ENCODE peak calls at places on chromosomes 6 and 20, in seven cellular contexts. O is D721Med; Z is NCI-H2107; T is iPS DF 19.7; X is fibroblast of mammary gland; M is activated CD4-positive, alpha-beta memory T cell treated with anti-CD3 and anti-CD28 coated beads, Interleukin-2, amount 10 ng/mL, durations not matched to agents 7 days and 5 days; I is activated CD8-positive, alpha-beta memory T cell treated with anti-CD3 and anti-CD28 coated beads, Interleukin-2, amount 50 U/mL, for 48 hours. Q is an unnamed sample.

GRCh38 chr20:2840967-2841531 is 504 bp downstream of the VPS16 start:
- DNase-seq in T (no peak), M (peak; percentile 56), X (peak; percentile 66), Z (no peak), I (peak; percentile 78), O (no peak), Q (no peak)

GRCh38 chr20:22924036-22924737 is 110.9 kb upstream of the SSTR4 start:
- DNase-seq in O (no peak), Z (no peak), M (no peak), X (peak; percentile 15), I (no peak), T (no peak), Q (no peak)

GRCh38 chr6:4564746-4565145 is 211.5 kb upstream of the CDYL start:
- DNase-seq in I (no peak), M (no peak), T (no peak), O (no peak), X (no peak), Z (no peak), Q (no peak)

GRCh38 chr20:19495905-19496703 is 262.0 kb upstream of the RIN2 start:
- DNase-seq in I (no peak), M (no peak), Z (no peak), T (no peak), X (no peak), O (no peak), Q (no peak)

GRCh38 chr6:144063246-144063743 is 32.1 kb downstream of the SF3B5 start:
- DNase-seq in T (no peak), M (peak; percentile 20), Z (no peak), X (no peak), I (no peak), O (no peak), Q (no peak)

GRCh38 chr20:60407011-60407771 is 449.0 kb downstream of the CDH26 start:
- DNase-seq in Z (no peak), X (no peak), T (no peak), I (no peak), M (no peak), O (no peak), Q (no peak)

GRCh38 chr6:2186516-2186915 is 58.9 kb downstream of the GMDS start:
- DNase-seq in X (no peak), Z (no peak), M (no peak), T (no peak), I (no peak), O (no peak), Q (no peak)

GRCh38 chr20:10622657-10623418 is 51.0 kb downstream of the JAG1 start:
- DNase-seq in M (no peak), T (no peak), I (no peak), O (no peak), Z (no peak), X (peak; percentile 83), Q (no peak)

GRCh38 chr6:160992323-160993314 is 1.1 kb downstream of the MAP3K4 start:
- DNase-seq in Z (peak; percentile 30), X (peak; percentile 82), T (no peak), M (peak; percentile 34), O (no peak), I (no peak), Q (no peak)

GRCh38 chr20:11544029-11544678 is 373.5 kb upstream of the BTBD3 start:
- DNase-seq in T (no peak), M (no peak), I (no peak), O (no peak), Z (peak; percentile 42), X (peak; percentile 68), Q (no peak)

GRCh38 chr6:137799950-137800568 is 67.0 kb upstream of the TNFAIP3 start:
- DNase-seq in T (no peak), M (peak; percentile 62), I (no peak), Z (no peak), X (peak; percentile 76), O (no peak), Q (no peak)

GRCh38 chr6:63525186-63525878 is 46.9 kb upstream of the LOC128125822 start:
- DNase-seq in O (no peak), I (no peak), T (no peak), M (peak; percentile 28), X (no peak), Z (no peak), Q (no peak)

GRCh38 chr6:28240517-28240916 is 11.6 kb downstream of the ZKSCAN4 start:
- DNase-seq in M (no peak), T (no peak), O (no peak), Z (no peak), X (no peak), I (no peak), Q (no peak)

GRCh38 chr20:54662064-54662463 is 186.7 kb downstream of the DOK5 start:
- DNase-seq in O (no peak), X (no peak), Z (no peak), I (no peak), T (no peak), M (no peak), Q (no peak)

GRCh38 chr20:46021361-46022359 is 7.4 kb upstream of the SLC12A5 start:
- DNase-seq in X (no peak), Z (no peak), O (peak; percentile 68), I (peak; percentile 87), M (peak; percentile 59), T (no peak), Q (no peak)

GRCh38 chr20:61979090-61979489 is 86.6 kb downstream of the TAF4 start:
- DNase-seq in O (no peak), T (no peak), X (no peak), Z (no peak), M (no peak), I (no peak), Q (no peak)

GRCh38 chr20:33328738-33329137 is 45.7 kb downstream of the BPIFB1 start:
- DNase-seq in M (no peak), X (no peak), T (no peak), O (no peak), I (no peak), Z (no peak), Q (no peak)

GRCh38 chr6:44706011-44706410 is 318.5 kb downstream of the CDC5L start:
- DNase-seq in M (no peak), I (no peak), T (no peak), O (no peak), X (no peak), Z (no peak), Q (no peak)

GRCh38 chr6:24322924-24323323 is 34.9 kb downstream of the DCDC2 start:
- DNase-seq in O (no peak), X (no peak), Z (no peak), M (no peak), I (no peak), T (no peak), Q (no peak)

GRCh38 chr6:84635081-84635745 is 129.2 kb downstream of the TBX18 start:
- DNase-seq in M (no peak), Z (no peak), I (no peak), T (no peak), O (no peak), X (no peak), Q (no peak)

GRCh38 chr20:3805594-3806264 is 9.6 kb downstream of the CDC25B start:
- DNase-seq in Z (no peak), I (no peak), O (no peak), M (no peak), T (no peak), X (peak; percentile 83), Q (no peak)

GRCh38 chr6:79712144-79712543 is 81.0 kb downstream of the SH3BGRL2 start:
- DNase-seq in Z (no peak), X (no peak), M (no peak), T (no peak), I (no peak), O (no peak), Q (no peak)

GRCh38 chr6:25490018-25490865 is 161.8 kb upstream of the SCGN start:
- DNase-seq in M (peak; percentile 70), T (peak; percentile 67), O (no peak), Z (peak; percentile 30), I (peak; percentile 62), X (peak; percentile 81), Q (no peak)

GRCh38 chr6:97175806-97176205 is 107.2 kb downstream of the MMS22L start:
- DNase-seq in T (no peak), Z (peak; percentile 7), M (no peak), X (peak; percentile 7), O (no peak), I (no peak), Q (no peak)

GRCh38 chr6:113490356-113490755 is 366.8 kb upstream of the MARCKS start:
- DNase-seq in I (no peak), O (no peak), M (no peak), X (no peak), T (no peak), Z (no peak), Q (no peak)

GRCh38 chr6:80336906-80337305 is 230.4 kb downstream of the BCKDHB start:
- DNase-seq in X (peak; percentile 37), O (no peak), T (no peak), M (no peak), I (no peak), Z (no peak), Q (no peak)

GRCh38 chr20:14334306-14334930 is 3.0 kb downstream of the FLRT3 start:
- DNase-seq in Z (no peak), I (no peak), X (peak; percentile 60), M (no peak), T (no peak), O (no peak), Q (peak; percentile 37)

GRCh38 chr20:2603816-2604505 is 48.5 kb upstream of the NOP56 start:
- DNase-seq in T (no peak), Z (no peak), I (no peak), O (no peak), M (no peak), X (no peak), Q (no peak)

GRCh38 chr6:149567194-149567586 is 1.0 kb downstream of the GINM1 start:
- DNase-seq in I (no peak), M (no peak), O (no peak), T (no peak), X (no peak), Z (no peak), Q (no peak)

GRCh38 chr6:115001726-115002436 is 659.1 kb upstream of the HS3ST5 start:
- DNase-seq in X (no peak), O (no peak), T (no peak), M (no peak), Z (no peak), I (no peak), Q (no peak)

GRCh38 chr20:38350879-38351775 is 4.8 kb downstream of the LBP start:
- DNase-seq in Z (no peak), M (no peak), I (no peak), X (no peak), T (no peak), O (no peak), Q (no peak)

GRCh38 chr6:150897400-150897943 is 32.0 kb downstream of the MTHFD1L start:
- DNase-seq in O (no peak), Z (no peak), X (no peak), T (no peak), I (no peak), M (peak; percentile 11), Q (no peak)

Q was measured in retinal pigment epithelial cell.